ENCODE peak calls at places on chromosome 6, in five cellular contexts. One of them, this sample, is unnamed.

GRCh38 chr6:116405147-116405546 is 34.4 kb downstream of the DSE start:
- DNase-seq in HL-60: no peak
- DNase-seq in NCI-H1436: no peak
- DNase-seq in stimulated activated naive CD8-positive, alpha-beta T cell treated with anti-CD3 and anti-CD28 coated beads, Interleukin-15, amount 100 ng/mL, for 72 hours: no peak
- DNase-seq in EL: peak; percentile 43
- DNase-seq in this sample: no peak

GRCh38 chr6:105982761-105983600 is 103.2 kb upstream of the PRDM1 start:
- DNase-seq in EL: no peak
- DNase-seq in stimulated activated naive CD8-positive, alpha-beta T cell treated with anti-CD3 and anti-CD28 coated beads, Interleukin-15, amount 100 ng/mL, for 72 hours: no peak
- DNase-seq in HL-60: no peak
- DNase-seq in NCI-H1436: peak; percentile 79
- DNase-seq in this sample: no peak

GRCh38 chr6:12403201-12403826 is 113.2 kb downstream of the EDN1 start:
- DNase-seq in HL-60: no peak
- DNase-seq in stimulated activated naive CD8-positive, alpha-beta T cell treated with anti-CD3 and anti-CD28 coated beads, Interleukin-15, amount 100 ng/mL, for 72 hours: no peak
- DNase-seq in EL: peak; percentile 82
- DNase-seq in NCI-H1436: no peak
- DNase-seq in this sample: no peak

GRCh38 chr6:102717737-102718427 is 1324.4 kb downstream of the GRIK2 start:
- DNase-seq in stimulated activated naive CD8-positive, alpha-beta T cell treated with anti-CD3 and anti-CD28 coated beads, Interleukin-15, amount 100 ng/mL, for 72 hours: no peak
- DNase-seq in NCI-H1436: no peak
- DNase-seq in HL-60: no peak
- DNase-seq in EL: no peak
- DNase-seq in this sample: no peak

GRCh38 chr6:42787018-42787611 is 5.3 kb downstream of the BICRAL start:
- DNase-seq in stimulated activated naive CD8-positive, alpha-beta T cell treated with anti-CD3 and anti-CD28 coated beads, Interleukin-15, amount 100 ng/mL, for 72 hours: no peak
- DNase-seq in NCI-H1436: no peak
- DNase-seq in EL: no peak
- DNase-seq in HL-60: no peak
- DNase-seq in this sample: no peak

GRCh38 chr6:148438593-148438992 is 96.0 kb downstream of the SASH1 start:
- DNase-seq in HL-60: no peak
- DNase-seq in EL: no peak
- DNase-seq in NCI-H1436: no peak
- DNase-seq in stimulated activated naive CD8-positive, alpha-beta T cell treated with anti-CD3 and anti-CD28 coated beads, Interleukin-15, amount 100 ng/mL, for 72 hours: no peak
- DNase-seq in this sample: no peak

GRCh38 chr6:26501482-26501986 is 1.4 kb downstream of the BTN1A1 start:
- DNase-seq in NCI-H1436: no peak
- DNase-seq in stimulated activated naive CD8-positive, alpha-beta T cell treated with anti-CD3 and anti-CD28 coated beads, Interleukin-15, amount 100 ng/mL, for 72 hours: peak; percentile 36
- DNase-seq in HL-60: no peak
- DNase-seq in EL: peak; percentile 31
- DNase-seq in this sample: no peak

GRCh38 chr6:150813319-150813992 is 52.0 kb upstream of the MTHFD1L start:
- DNase-seq in HL-60: no peak
- DNase-seq in NCI-H1436: no peak
- DNase-seq in stimulated activated naive CD8-positive, alpha-beta T cell treated with anti-CD3 and anti-CD28 coated beads, Interleukin-15, amount 100 ng/mL, for 72 hours: peak; percentile 55
- DNase-seq in EL: peak; percentile 26
- DNase-seq in this sample: no peak

GRCh38 chr6:19668710-19669109 is 168.5 kb upstream of the ID4 start:
- DNase-seq in stimulated activated naive CD8-positive, alpha-beta T cell treated with anti-CD3 and anti-CD28 coated beads, Interleukin-15, amount 100 ng/mL, for 72 hours: no peak
- DNase-seq in EL: no peak
- DNase-seq in HL-60: no peak
- DNase-seq in NCI-H1436: no peak
- DNase-seq in this sample: no peak

GRCh38 chr6:111605100-111605748 is 454 bp downstream of the TRAF3IP2 start:
- DNase-seq in stimulated activated naive CD8-positive, alpha-beta T cell treated with anti-CD3 and anti-CD28 coated beads, Interleukin-15, amount 100 ng/mL, for 72 hours: no peak
- DNase-seq in HL-60: peak; percentile 43
- DNase-seq in NCI-H1436: no peak
- DNase-seq in EL: peak; percentile 85
- DNase-seq in this sample: peak; percentile 65

GRCh38 chr6:106739387-106739786 is 110.0 kb downstream of the QRSL1 start:
- DNase-seq in stimulated activated naive CD8-positive, alpha-beta T cell treated with anti-CD3 and anti-CD28 coated beads, Interleukin-15, amount 100 ng/mL, for 72 hours: no peak
- DNase-seq in HL-60: no peak
- DNase-seq in NCI-H1436: no peak
- DNase-seq in EL: peak; percentile 12
- DNase-seq in this sample: no peak

GRCh38 chr6:53486679-53487078 is 58.2 kb downstream of the GCLC start:
- DNase-seq in HL-60: no peak
- DNase-seq in EL: no peak
- DNase-seq in NCI-H1436: no peak
- DNase-seq in stimulated activated naive CD8-positive, alpha-beta T cell treated with anti-CD3 and anti-CD28 coated beads, Interleukin-15, amount 100 ng/mL, for 72 hours: no peak
- DNase-seq in this sample: no peak

GRCh38 chr6:147506704-147507114 is 1.8 kb upstream of the SAMD5 start:
- DNase-seq in stimulated activated naive CD8-positive, alpha-beta T cell treated with anti-CD3 and anti-CD28 coated beads, Interleukin-15, amount 100 ng/mL, for 72 hours: peak; percentile 57
- DNase-seq in EL: peak; percentile 55
- DNase-seq in HL-60: no peak
- DNase-seq in NCI-H1436: no peak
- DNase-seq in this sample: peak; percentile 82

This sample was measured in SJSA1.